ENCODE peak calls at places on chromosomes 6 and 20, in four cellular contexts. I, H, E and P are unnamed samples. For H3K79me2 and H4K20me1, the result is how much of the 10 kb centered on the place peaks cover.

GRCh38 chr20:62143976-62144825 is 632 bp downstream of the SS18L1 start:
- DNase-seq in I (no peak), H (peak), E (peak), P (peak)

GRCh38 chr6:145814501-145815350 is at the start of gene FBXO30:
- DNase-seq in I (peak), H (peak), E (peak), P (peak)

GRCh38 chr6:107712523-107713213 is 111.4 kb downstream of the SCML4 start:
- DNase-seq in I (no peak), H (no peak), E (no peak), P (no peak)

GRCh38 chr20:10531848-10532247 is 96.7 kb downstream of the SLX4IP start:
- DNase-seq in I (no peak), H (no peak), E (no peak), P (no peak)

GRCh38 chr20:25195014-25195961 is at the start of gene ENTPD6:
- DNase-seq in I (peak), H (peak), E (peak), P (peak)

GRCh38 chr6:7148100-7148822 is 40.5 kb downstream of the RREB1 start:
- DNase-seq in I (no peak), H (no peak), E (no peak), P (no peak)

GRCh38 chr6:126293891-126294524 is 45.9 kb upstream of the CENPW start:
- DNase-seq in I (no peak), H (no peak), E (no peak), P (no peak)

GRCh38 chr6:4896401-4896800 is 107.4 kb downstream of the RPP40 start:
- DNase-seq in I (no peak), H (no peak), E (no peak), P (no peak)

GRCh38 chr6:6556738-6557503 is 31.6 kb upstream of the LY86 start:
- DNase-seq in I (no peak), H (peak), E (peak), P (peak)

GRCh38 chr6:27138837-27139752 is 108.4 kb upstream of the PRSS16 start:
- DNase-seq in I (peak), H (no peak), E (peak), P (peak)

GRCh38 chr6:118980063-118980462 is 45.1 kb upstream of the MCM9 start:
- DNase-seq in I (no peak), H (peak), E (no peak), P (no peak)

GRCh38 chr6:27872634-27873028 is 39.6 kb downstream of the OR2B2 start:
- DNase-seq in I (no peak), H (no peak), E (no peak), P (no peak)

GRCh38 chr20:21208999-21209398 is 83.1 kb downstream of the KIZ start:
- DNase-seq in I (no peak), H (no peak), E (no peak), P (no peak)

GRCh38 chr6:449486-450419 is 58.2 kb downstream of the IRF4 start:
- DNase-seq in I (no peak), H (no peak), E (no peak), P (no peak)

GRCh38 chr20:2453792-2454191 is 16.8 kb downstream of the SNRPB start:
- DNase-seq in I (no peak), H (no peak), E (no peak), P (no peak)

GRCh38 chr6:154868143-154868594 is 126.9 kb upstream of the TIAM2 start:
- DNase-seq in I (no peak), H (peak), E (peak), P (peak)

GRCh38 chr20:50005378-50006020 is 22.7 kb downstream of the SNAI1 start:
- DNase-seq in I (no peak), H (no peak), E (no peak), P (no peak)

GRCh38 chr6:43434441-43434840 is 7.1 kb downstream of the ABCC10 start:
- DNase-seq in I (no peak), H (no peak), E (no peak), P (no peak)

GRCh38 chr20:24376523-24377085 is 92.8 kb upstream of the SYNDIG1 start:
- DNase-seq in I (no peak), H (no peak), E (no peak), P (no peak)

GRCh38 chr6:142416179-142416578 is 114.4 kb downstream of the ADGRG6 start:
- DNase-seq in I (no peak), H (no peak), E (no peak), P (peak)

GRCh38 chr20:59463541-59463940 is 140.8 kb upstream of the PHACTR3 start:
- DNase-seq in I (no peak), H (no peak), E (no peak), P (no peak)

GRCh38 chr6:34515473-34516387 is 40.4 kb downstream of the SPDEF start:
- DNase-seq in I (no peak), H (no peak), E (no peak), P (no peak)

GRCh38 chr20:58229198-58229802 is 847 bp upstream of the ANKRD60 start:
- DNase-seq in I (no peak), H (no peak), E (no peak), P (peak)

GRCh38 chr6:101539510-101540245 is 146.2 kb downstream of the GRIK2 start:
- DNase-seq in I (no peak), H (no peak), E (no peak), P (no peak)

GRCh38 chr20:58544891-58545290 is 29.7 kb upstream of the APCDD1L start:
- DNase-seq in I (no peak), H (no peak), E (no peak), P (no peak)

GRCh38 chr6:21615504-21615903 is 22.0 kb downstream of the SOX4 start:
- DNase-seq in I (no peak), H (no peak), E (no peak), P (no peak)

GRCh38 chr20:45432294-45432693 is 16.4 kb downstream of the PIGT start:
- DNase-seq in I (peak), H (no peak), E (no peak), P (no peak)

GRCh38 chr6:107936162-107936909 is 21.7 kb downstream of the SEC63 start:
- DNase-seq in I (no peak), H (no peak), E (no peak), P (no peak)

GRCh38 chr6:20211941-20212391 is 303 bp downstream of the MBOAT1 start:
- DNase-seq in I (no peak), H (no peak), E (no peak), P (peak)
- H3K79me2 ChIP-seq in I (under half), H (under half), E (under half), P (under half)

GRCh38 chr6:11744101-11744500 is 34.5 kb downstream of the ADTRP start:
- DNase-seq in I (no peak), H (no peak), E (no peak), P (no peak)

GRCh38 chr6:11734861-11735652 is 43.5 kb downstream of the ADTRP start:
- DNase-seq in I (no peak), H (no peak), E (no peak), P (no peak)

GRCh38 chr6:11740875-11741274 is 37.7 kb downstream of the ADTRP start:
- DNase-seq in I (no peak), H (no peak), E (no peak), P (no peak)

GRCh38 chr6:11744753-11745152 is 33.9 kb downstream of the ADTRP start:
- DNase-seq in I (no peak), H (no peak), E (no peak), P (no peak)

DNA sequence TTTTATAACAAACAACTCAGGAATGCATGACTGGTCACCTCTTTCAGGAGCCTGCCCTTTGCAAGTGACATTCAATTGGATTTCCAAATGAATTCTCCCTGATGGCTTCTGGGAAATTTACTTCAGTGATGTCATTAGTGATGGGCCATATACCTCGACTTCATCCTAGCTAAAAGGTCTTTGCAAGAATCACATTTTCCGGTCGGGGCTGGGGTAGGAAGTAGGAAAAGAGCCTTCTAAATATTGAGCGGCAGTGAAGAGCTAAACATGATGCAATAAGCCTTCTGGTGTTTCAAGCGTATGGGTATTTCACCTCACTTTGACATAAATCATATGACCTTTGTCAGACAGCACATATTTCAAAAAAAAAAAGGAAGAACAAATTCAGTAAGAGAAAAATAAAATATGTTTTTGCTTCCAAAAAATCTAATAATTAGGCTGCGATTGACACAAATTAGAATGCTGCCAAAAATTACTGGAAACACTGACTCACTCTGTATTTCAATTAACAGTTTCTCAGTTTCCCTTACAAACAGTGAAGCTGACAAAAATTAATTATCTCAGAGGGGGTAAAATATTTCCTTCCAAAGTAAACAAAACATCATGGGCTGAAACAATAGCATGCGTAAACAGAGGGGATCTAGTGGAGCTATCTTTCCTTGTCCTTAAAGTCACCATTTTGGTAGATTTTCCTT is 39.8 kb downstream of the ADTRP start:
- DNase-seq in I (no peak), H (no peak), E (no peak), P (no peak)
- TF ChIP-seq JUNB in I (no peak), H (no peak), E (no peak), P (no peak)

DNA sequence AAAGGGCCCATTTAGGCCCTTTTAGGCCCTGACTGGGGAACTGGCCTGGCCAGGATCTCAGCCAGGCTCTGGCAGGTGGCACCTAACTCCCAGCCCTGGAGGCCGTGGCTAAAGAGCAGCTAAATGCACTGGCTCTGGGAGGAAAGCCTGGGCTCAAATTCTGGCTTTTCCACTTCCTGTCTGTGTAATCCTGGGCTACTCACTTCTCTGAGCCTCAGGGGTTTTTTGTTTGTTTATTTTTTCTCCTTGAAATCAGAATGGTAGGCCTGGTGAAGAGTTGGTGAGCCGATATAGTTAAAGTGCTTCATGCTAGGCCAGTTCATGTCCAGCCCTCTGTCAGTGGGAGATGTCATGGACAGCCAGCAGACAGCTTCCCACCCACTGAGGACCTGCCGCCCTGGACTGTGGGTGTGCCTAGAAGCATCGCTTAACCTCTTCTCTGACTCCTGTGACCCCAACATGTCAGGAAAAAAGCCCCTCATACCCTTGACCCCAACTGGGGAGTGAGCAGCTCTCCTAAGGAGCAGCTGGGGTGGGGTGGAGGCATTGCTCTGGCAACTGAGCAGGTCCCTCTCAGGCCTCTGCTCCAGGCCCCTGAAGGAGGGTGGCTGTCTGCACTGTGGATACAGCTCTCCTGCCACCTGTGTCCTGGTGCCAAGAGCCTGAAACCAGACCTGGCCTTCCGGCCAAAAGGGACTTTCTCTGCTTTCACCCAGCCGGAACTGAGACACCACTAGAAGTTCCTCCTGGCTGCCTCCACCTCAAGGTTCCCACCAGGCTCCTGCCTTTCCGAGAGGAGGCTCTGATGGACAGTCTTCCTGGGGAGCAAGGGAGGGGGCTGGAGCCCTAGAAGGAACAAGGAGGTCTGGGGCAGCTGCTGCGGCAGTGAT is 57.2 kb upstream of the MYL9 start:
- DNase-seq in I (no peak), H (no peak), E (no peak), P (no peak)
- H4K20me1 ChIP-seq in I (under half), H (under half), E (under half), P (under half)

DNA sequence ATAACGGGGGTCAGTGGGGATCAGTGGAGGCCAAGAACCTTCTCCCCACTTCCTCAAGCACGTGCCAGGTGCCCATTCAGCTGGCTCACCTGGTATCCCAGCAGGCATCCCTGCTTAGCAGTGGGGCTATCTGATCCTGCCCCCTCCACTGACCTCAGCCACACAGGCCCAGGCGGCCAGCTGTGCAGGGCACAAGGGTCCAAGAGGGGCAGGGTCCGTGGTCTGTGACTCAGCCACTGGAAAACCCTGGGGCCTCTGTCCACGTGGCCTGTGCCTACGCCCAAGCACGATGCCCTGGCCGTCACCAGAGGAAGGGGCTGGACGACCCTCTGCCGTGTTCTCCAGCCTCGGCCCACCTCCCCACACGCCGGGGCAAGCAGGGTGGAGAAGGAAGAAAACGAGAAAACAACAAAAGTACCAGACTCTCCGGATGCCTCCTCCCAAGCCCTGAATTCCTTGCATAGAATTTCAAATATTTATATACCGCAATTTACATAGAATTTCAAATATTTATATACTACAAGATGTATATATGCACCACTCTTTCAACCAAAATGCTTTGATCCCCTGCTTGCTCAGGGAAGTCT is 12.1 kb downstream of the PXDC1 start:
- DNase-seq in I (no peak), H (no peak), E (no peak), P (no peak)
- H3K79me2 ChIP-seq in I (under half), H (half or more), E (under half), P (under half)

DNA sequence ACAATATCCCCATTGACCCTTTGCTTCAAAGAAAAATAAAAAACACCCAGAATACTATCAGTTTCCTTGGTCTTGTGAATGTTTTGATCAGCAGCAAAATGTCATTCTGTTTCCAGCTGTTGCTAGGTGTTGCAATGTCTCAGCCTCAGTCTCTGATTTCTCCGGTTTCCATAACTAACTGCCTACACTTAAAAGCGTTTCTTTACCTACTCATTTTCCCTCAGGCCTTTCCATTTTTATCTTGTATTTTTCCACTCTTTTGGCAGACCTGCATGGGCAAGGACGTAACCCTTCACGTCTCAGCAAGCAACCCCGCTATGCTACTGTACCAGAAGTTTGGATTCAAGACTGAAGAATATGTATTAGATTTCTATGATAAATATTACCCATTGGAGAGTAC is 49.4 kb downstream of the KAT14 start:
- DNase-seq in I (no peak), H (no peak), E (no peak), P (no peak)
- TF ChIP-seq JUNB in I (no peak), H (no peak), E (no peak), P (no peak)

GRCh38 chr6:38024908-38025307 is 205.4 kb downstream of the ZFAND3 start:
- DNase-seq in I (no peak), H (no peak), E (no peak), P (no peak)
- H4K20me1 ChIP-seq in I (under half), H (under half), E (under half), P (under half)

GRCh38 chr6:39823187-39823815 is 31.1 kb downstream of the DAAM2 start:
- DNase-seq in I (no peak), H (no peak), E (no peak), P (no peak)
- H3K79me2 ChIP-seq in I (under half), H (under half), E (under half), P (under half)

GRCh38 chr6:40112350-40112749 is 178.1 kb upstream of the MOCS1 start:
- DNase-seq in I (no peak), H (no peak), E (peak), P (peak)

GRCh38 chr6:40106840-40107239 is 172.6 kb upstream of the MOCS1 start:
- DNase-seq in I (no peak), H (no peak), E (no peak), P (no peak)
- TF ChIP-seq JUNB in I (no peak), H (no peak), E (no peak), P (no peak)

GRCh38 chr20:41152108-41152757 is 14.9 kb downstream of the PLCG1 start:
- DNase-seq in I (no peak), H (no peak), E (no peak), P (no peak)

GRCh38 chr20:41154436-41155176 is 17.3 kb downstream of the PLCG1 start:
- DNase-seq in I (no peak), H (no peak), E (no peak), P (no peak)

GRCh38 chr20:41151134-41151869 is 14.0 kb downstream of the PLCG1 start:
- DNase-seq in I (no peak), H (peak), E (no peak), P (no peak)

GRCh38 chr20:41158082-41158625 is 20.8 kb downstream of the PLCG1 start:
- DNase-seq in I (no peak), H (no peak), E (no peak), P (no peak)

DNA sequence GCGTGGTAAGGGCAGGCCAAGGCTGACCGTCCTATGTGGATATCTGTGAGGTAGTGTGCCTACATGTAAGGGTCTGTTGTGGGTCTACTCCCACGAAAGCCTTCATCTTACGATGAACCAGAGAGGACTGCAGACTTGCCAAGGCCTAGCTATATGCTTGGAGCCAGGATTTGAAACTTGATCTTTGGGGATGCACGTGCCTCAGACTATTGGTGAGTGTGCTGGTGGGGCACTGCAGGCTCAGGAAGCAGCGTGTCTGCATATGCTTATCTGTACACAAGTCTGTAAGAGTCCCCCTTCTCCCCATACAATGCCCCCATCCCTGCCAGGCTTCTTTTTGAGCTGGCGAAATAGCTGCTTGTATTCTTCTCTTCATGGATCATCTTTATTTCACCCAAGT is 17.9 kb downstream of the PLCG1 start:
- DNase-seq in I (no peak), H (no peak), E (no peak), P (no peak)
- H4K20me1 ChIP-seq in I (under half), H (half or more), E (half or more), P (half or more)